ENCODE peak calls at places on chromosomes 3 and 15, in four cellular contexts. F, G, B and O are unnamed samples.

GRCh38 chr3:64796597-64796996 is 108.8 kb upstream of the ADAMTS9 start:
- DNase-seq in F (no peak), B (no peak), G (no peak), O (no peak)

GRCh38 chr3:86594838-86595237 is 396.1 kb downstream of the VGLL3 start:
- DNase-seq in G (no peak), B (no peak), F (no peak), O (no peak)

GRCh38 chr3:13266005-13266404 is 154.1 kb downstream of the NUP210 start:
- DNase-seq in B (no peak), F (no peak), G (no peak), O (no peak)

GRCh38 chr3:138493804-138494606 is 59.6 kb downstream of the ESYT3 start:
- DNase-seq in F (no peak), G (peak), B (peak), O (peak)

GRCh38 chr15:72116680-72117447 is 1.1 kb downstream of the MYO9A start:
- DNase-seq in B (peak), F (peak), G (peak), O (no peak)

GRCh38 chr3:41683666-41684350 is 278.1 kb downstream of the ULK4 start:
- DNase-seq in G (peak), F (no peak), B (peak), O (no peak)

GRCh38 chr3:128226794-128227399 is 73.6 kb downstream of the EEFSEC start:
- DNase-seq in G (no peak), B (peak), F (no peak), O (peak)

GRCh38 chr3:40292637-40293036 is 16.9 kb upstream of the EIF1B start:
- DNase-seq in B (no peak), G (no peak), F (no peak), O (no peak)

GRCh38 chr15:101010781-101011180 is 91.6 kb downstream of the LRRK1 start:
- DNase-seq in F (no peak), B (no peak), G (no peak), O (no peak)

GRCh38 chr3:63864008-63864871 is 573 bp downstream of the ATXN7 start:
- DNase-seq in G (no peak), F (no peak), B (no peak), O (no peak)

GRCh38 chr3:131731709-131732108 is 228.9 kb upstream of the MRPL3 start:
- DNase-seq in G (no peak), F (no peak), B (no peak), O (no peak)

GRCh38 chr15:67022587-67022986 is 42.8 kb upstream of the SMAD3 start:
- DNase-seq in G (no peak), B (no peak), F (no peak), O (no peak)

GRCh38 chr3:1528621-1529020 is 435.8 kb downstream of the CNTN6 start:
- DNase-seq in B (no peak), G (no peak), F (no peak), O (no peak)

GRCh38 chr3:127286571-127287140 is 1.2 kb downstream of the PRR20G start:
- DNase-seq in F (peak), B (peak), G (no peak), O (no peak)

DNA sequence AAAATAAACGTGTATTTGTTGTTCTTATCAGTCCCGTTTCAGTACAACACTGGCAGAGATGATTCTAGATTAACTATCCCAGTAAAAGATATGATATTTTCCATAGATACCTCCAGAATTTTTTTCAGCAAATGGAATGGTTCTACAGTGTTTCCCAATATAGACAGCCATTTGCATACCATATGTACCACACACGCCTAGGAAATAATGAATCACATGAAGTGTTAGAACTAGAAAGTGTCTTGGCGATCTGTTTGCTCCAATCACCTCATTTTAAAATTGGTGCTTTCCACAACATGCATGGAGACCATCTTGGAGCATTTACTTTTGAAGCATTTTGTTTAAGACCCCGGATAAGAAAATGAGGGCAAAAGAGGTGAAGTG is 2.0 kb downstream of the C2CD4A start:
- DNase-seq in G (no peak), F (peak), B (no peak), O (no peak)
- H3K27ac ChIP-seq in G (no peak), F (peak), B (no peak), O (no peak)

DNA sequence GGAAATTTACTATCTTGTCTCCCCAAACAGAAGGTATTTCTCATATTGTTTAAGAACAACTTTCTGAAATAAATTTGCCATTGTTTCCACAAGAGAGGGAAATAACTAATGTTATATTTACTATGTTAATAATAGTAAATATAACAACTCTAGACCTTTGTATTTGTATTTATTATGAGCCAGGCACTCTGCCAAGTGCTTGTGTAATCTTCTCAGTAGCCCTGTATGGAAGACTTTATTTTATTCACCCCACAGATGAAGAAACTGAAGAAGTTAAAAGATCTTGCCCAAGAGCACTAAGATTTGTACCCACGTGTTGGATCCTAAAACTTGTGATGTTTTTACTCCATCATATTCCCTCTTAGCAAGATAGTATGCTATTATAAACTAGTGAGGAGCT is 12.0 kb upstream of the GNB4 start:
- DNase-seq in G (no peak), B (no peak), F (no peak), O (no peak)
- H3K27ac ChIP-seq in G (no peak), B (no peak), F (no peak), O (no peak)

DNA sequence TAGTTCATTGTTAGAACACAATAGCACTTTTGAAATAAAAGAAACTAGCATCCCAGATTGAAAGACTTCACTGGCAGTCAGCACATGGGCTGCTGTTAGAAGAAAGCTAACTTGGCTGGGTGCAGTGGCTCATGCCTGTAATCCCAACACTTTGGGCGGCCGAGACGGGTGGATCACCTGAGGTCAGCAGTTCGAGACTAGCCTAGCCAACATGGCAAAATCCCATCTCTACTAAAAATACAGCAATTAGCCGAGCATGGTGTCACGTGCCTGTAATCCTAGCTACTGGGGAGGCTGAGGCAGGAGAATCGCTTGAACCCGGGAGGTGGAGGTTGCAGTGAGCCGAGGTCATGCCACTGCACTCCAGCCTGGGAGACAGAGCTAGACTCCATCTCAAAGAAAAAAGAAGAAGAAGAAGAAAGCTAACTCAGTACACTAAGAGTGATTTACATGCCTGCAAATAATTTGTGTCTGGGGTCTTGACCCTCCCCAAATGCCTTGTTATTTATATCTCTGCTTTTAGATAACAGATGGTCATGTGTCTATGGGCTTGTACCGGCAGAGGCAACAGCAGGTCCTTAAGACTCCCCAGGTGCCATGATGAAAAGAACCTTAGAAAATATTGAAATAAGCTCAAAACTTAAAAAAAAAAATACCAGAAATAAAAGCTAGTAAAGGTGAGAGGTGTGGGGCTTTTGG is 9.7 kb downstream of the TPM1 start:
- DNase-seq in B (no peak), F (no peak), G (no peak), O (no peak)
- H3K27ac ChIP-seq in B (peak), F (no peak), G (peak), O (peak)

DNA sequence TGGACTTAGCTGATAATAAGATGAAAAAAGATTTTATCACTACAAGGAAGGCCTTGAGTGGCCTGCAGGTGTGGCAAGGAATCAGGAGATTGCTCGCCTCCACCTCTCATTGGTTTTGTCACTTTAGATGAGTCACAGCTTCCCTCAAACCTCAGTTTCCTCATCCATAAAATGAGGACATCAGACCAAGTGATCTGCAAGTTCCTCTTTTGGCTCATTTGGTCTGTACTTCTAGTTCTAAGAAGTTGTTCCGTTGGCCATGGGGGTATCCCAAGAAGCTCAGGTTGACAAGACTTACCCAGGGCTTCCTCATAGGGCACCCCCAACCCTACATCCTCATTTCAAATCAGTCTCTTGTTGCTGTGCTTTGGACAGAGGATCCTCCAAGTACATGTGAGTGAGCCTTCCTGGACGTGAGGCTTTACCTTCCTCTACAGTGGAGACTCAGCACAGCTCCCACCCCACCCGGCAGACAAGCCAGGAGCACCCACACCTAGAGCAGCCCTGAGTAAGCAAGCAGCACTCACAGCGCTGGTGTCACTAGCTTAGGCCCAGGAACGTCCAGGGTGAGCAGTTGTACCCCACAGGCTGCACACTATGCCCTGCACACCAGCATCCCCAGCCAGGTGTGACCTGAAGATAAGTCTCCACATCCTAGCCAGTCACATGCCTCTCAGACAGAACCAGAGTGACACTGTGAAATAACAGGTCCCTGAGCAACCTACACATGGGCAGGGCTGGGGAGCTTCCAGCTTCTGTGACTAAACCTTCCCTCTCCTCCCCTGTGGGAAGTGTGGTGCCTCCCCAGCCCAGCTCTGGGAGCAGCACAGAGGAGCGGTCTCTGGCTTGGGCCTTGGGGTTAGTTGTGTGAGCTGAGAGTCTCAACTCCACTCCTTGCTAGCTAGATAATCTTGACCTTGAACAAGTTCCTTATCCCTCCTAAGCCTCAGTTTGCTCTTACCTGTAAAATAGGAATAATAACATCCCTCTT is 253.8 kb downstream of the UACA start:
- DNase-seq in F (peak), B (no peak), G (no peak), O (no peak)
- H3K27ac ChIP-seq in F (peak), B (no peak), G (peak), O (peak)

DNA sequence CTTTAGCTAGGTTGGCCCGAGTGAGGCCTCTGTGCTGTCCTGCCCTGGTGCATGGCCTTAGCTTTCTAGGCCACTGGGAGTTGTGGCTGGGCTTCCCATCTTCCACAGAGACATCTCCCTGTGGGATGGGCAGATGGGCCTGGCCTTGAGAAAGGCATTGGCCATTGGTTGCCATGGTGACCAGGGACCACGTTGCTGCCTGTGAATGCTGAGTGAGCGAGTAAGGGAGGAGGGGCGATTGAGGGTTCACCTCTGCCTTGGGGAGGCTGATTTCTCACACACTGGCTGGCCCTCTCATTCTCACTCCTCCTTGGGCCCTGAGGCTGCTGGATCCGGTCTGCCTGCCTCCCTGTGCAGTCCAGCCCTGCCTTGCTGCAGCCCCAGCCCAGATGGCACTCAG is 26.4 kb upstream of the DOCK3 start:
- DNase-seq in F (no peak), G (no peak), B (peak), O (no peak)
- H3K27ac ChIP-seq in F (no peak), G (no peak), B (no peak), O (no peak)

GRCh38 chr3:71035886-71036285 is 547.6 kb downstream of the FOXP1 start:
- DNase-seq in G (no peak), B (no peak), F (no peak), O (no peak)

GRCh38 chr3:71035314-71035713 is 548.2 kb downstream of the FOXP1 start:
- DNase-seq in B (peak), G (peak), F (no peak), O (no peak)

GRCh38 chr3:71033681-71034220 is 549.8 kb downstream of the FOXP1 start:
- DNase-seq in B (no peak), G (no peak), F (no peak), O (no peak)

GRCh38 chr3:71039332-71039731 is 544.2 kb downstream of the FOXP1 start:
- DNase-seq in B (no peak), G (no peak), F (no peak), O (no peak)
- H3K27ac ChIP-seq in B (no peak), G (no peak), F (no peak), O (no peak)

GRCh38 chr3:155442066-155442465 is 148.6 kb upstream of the STRIT1 start:
- DNase-seq in B (peak), F (no peak), G (no peak), O (no peak)
- H3K27ac ChIP-seq in B (no peak), F (no peak), G (no peak), O (no peak)

DNA sequence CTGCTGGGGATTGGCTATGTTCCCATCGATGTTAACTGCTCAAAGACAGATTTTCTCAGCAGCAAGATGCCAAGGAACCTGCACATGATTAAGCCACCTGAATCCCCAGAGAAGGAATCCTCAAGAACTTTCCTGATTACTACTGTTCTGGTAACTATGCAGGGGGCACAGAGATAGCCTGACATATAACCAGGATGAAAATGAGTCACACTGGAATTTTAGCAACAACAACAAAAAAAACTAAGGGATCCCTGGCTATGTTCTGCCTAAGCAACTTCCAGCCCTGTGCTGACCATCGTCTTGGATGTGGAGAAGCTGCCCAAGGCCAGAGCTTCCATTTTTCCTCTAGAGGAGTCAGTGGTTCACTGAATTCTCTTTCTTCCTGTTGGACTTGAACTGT is 13.8 kb downstream of the RIOX2 start:
- DNase-seq in B (peak), F (no peak), G (peak), O (no peak)
- H3K27ac ChIP-seq in B (no peak), F (no peak), G (peak), O (no peak)

GRCh38 chr15:60969658-60970057 is 259.4 kb downstream of the RORA start:
- DNase-seq in G (no peak), F (no peak), B (no peak), O (no peak)
- H3K27ac ChIP-seq in G (no peak), F (no peak), B (peak), O (no peak)